ENCODE peak calls at places on chromosomes 5 and 9, in ten cellular contexts. M is activated T-cell treated with anti-CD3 and anti-CD28 coated beads, Interleukin-2, amount 50 U/mL, for 4 hours; S is stimulated activated CD4-positive, alpha-beta T cell treated with anti-CD3 and anti-CD28 coated beads, Interleukin-15, amount 100 ng/mL, for 24 hours; R is stimulated activated CD8-positive, alpha-beta memory T cell treated with anti-CD3 and anti-CD28 coated beads, Interleukin-4, amount 100 ng/mL, for 24 hours; F is psoas muscle; Z is WERI-Rb-1; W is memory B cell; U is Calu3; H is DMS 273 treated with DMSO at 0.1 percent for 48 hours; O is choroid plexus epithelial cell. E is an unnamed sample.

GRCh38 chr9:126009047-126009446 is 261.9 kb downstream of the PBX3 start:
- DNase-seq in O (peak), H (no peak), M (no peak), U (no peak), S (peak), Z (peak), F (no peak), R (no peak), W (no peak), E (no peak)

GRCh38 chr5:172173771-172174170 is 14.3 kb downstream of the STK10 start:
- DNase-seq in R (peak), S (peak), W (no peak), Z (no peak), O (peak), H (no peak), U (no peak), M (peak), F (no peak), E (peak)

GRCh38 chr5:154467655-154468354 is 10.2 kb downstream of the HAND1 start:
- DNase-seq in S (peak), R (peak), Z (peak), H (no peak), O (peak), F (peak), M (peak), U (peak), W (peak), E (peak)

GRCh38 chr5:143041972-143042770 is 272.0 kb downstream of the ARHGAP26 start:
- DNase-seq in M (no peak), R (no peak), Z (no peak), O (peak), U (no peak), H (peak), S (no peak), W (no peak), F (no peak), E (peak)

GRCh38 chr5:141647242-141647641 is 4.0 kb downstream of the FCHSD1 start:
- DNase-seq in R (no peak), O (no peak), F (no peak), W (no peak), U (no peak), H (no peak), Z (no peak), S (no peak), M (no peak), E (no peak)

GRCh38 chr9:89362647-89363310 is 44.5 kb downstream of the SECISBP2 start:
- DNase-seq in Z (no peak), F (no peak), O (no peak), W (no peak), M (no peak), S (no peak), R (no peak), U (no peak), H (no peak), E (no peak)

GRCh38 chr9:20300430-20301115 is 321.7 kb downstream of the MLLT3 start:
- DNase-seq in H (no peak), R (no peak), Z (no peak), S (no peak), W (no peak), M (no peak), U (no peak), O (no peak), F (no peak), E (no peak)

GRCh38 chr5:76622973-76623596 is at the start of gene F2RL2:
- DNase-seq in U (no peak), O (peak), F (no peak), H (no peak), M (no peak), W (no peak), R (no peak), S (no peak), Z (peak), E (peak)

GRCh38 chr9:124493794-124494479 is 13.3 kb downstream of the NR5A1 start:
- DNase-seq in S (no peak), Z (no peak), M (no peak), W (no peak), H (no peak), U (no peak), O (no peak), R (no peak), F (no peak), E (no peak)

GRCh38 chr5:68482199-68482598 is 266.6 kb downstream of the PIK3R1 start:
- DNase-seq in W (no peak), O (no peak), S (no peak), M (no peak), U (no peak), Z (peak), H (peak), R (no peak), F (no peak), E (no peak)

GRCh38 chr5:123089971-123090640 is 1.1 kb downstream of the PRDM6 start:
- DNase-seq in S (peak), H (no peak), F (peak), W (no peak), U (peak), M (no peak), O (peak), R (no peak), Z (peak), E (peak)

GRCh38 chr9:120441446-120442279 is 138.3 kb downstream of the CDK5RAP2 start:
- DNase-seq in M (no peak), W (no peak), F (no peak), H (no peak), Z (no peak), S (no peak), R (no peak), U (no peak), O (peak), E (no peak)

GRCh38 chr5:116922532-116922931 is 347.9 kb upstream of the SEMA6A start:
- DNase-seq in R (no peak), H (no peak), U (no peak), Z (no peak), W (no peak), S (no peak), O (no peak), F (no peak), M (no peak), E (no peak)

GRCh38 chr5:154740957-154741356 is 14.2 kb upstream of the LARP1 start:
- DNase-seq in R (no peak), Z (peak), S (no peak), F (peak), O (peak), W (no peak), M (no peak), H (peak), U (no peak), E (no peak)

GRCh38 chr5:71925608-71926091 is 181.6 kb upstream of the MAP1B start:
- DNase-seq in S (no peak), U (no peak), Z (no peak), H (no peak), F (no peak), W (no peak), R (no peak), M (no peak), O (peak), E (no peak)

GRCh38 chr9:129225815-129226214 is 47.8 kb upstream of the IER5L start:
- DNase-seq in O (peak), F (peak), U (peak), S (peak), R (peak), H (no peak), Z (no peak), M (peak), W (no peak), E (peak)

GRCh38 chr5:16721151-16722102 is 104.6 kb upstream of the RETREG1 start:
- DNase-seq in F (no peak), Z (no peak), W (no peak), H (no peak), M (no peak), O (peak), U (no peak), S (no peak), R (no peak), E (no peak)

GRCh38 chr9:118362596-118362995 is 658.4 kb downstream of the TLR4 start:
- DNase-seq in F (no peak), U (no peak), R (no peak), S (no peak), Z (no peak), M (no peak), H (no peak), O (no peak), W (no peak), E (no peak)

GRCh38 chr9:134943411-134943810 is 25.7 kb upstream of the FCN1 start:
- DNase-seq in W (no peak), H (no peak), O (no peak), F (no peak), R (no peak), S (no peak), U (no peak), Z (no peak), M (no peak), E (no peak)

GRCh38 chr9:21605489-21605931 is 123.4 kb upstream of the IFNE start:
- DNase-seq in Z (no peak), F (no peak), W (no peak), M (no peak), U (no peak), H (no peak), O (peak), R (no peak), S (no peak), E (peak)

GRCh38 chr5:67214036-67214435 is 17.4 kb upstream of the CD180 start:
- DNase-seq in U (no peak), O (peak), W (no peak), M (no peak), H (no peak), Z (no peak), S (no peak), R (no peak), F (no peak), E (no peak)

GRCh38 chr9:76415731-76416130 is 21.5 kb upstream of the RFK start:
- DNase-seq in H (no peak), M (no peak), F (no peak), W (no peak), O (peak), S (no peak), R (no peak), U (peak), Z (no peak), E (peak)

GRCh38 chr5:93607367-93608258 is 24.6 kb downstream of the NR2F1 start:
- DNase-seq in U (peak), W (no peak), S (no peak), O (peak), R (no peak), H (peak), Z (peak), F (no peak), M (no peak), E (peak)

GRCh38 chr5:73395274-73395673 is 53.3 kb downstream of the FOXD1 start:
- DNase-seq in M (no peak), R (no peak), U (no peak), F (no peak), S (no peak), Z (no peak), W (no peak), O (peak), H (no peak), E (no peak)

GRCh38 chr9:110933350-110934001 is 104.8 kb downstream of the LPAR1 start:
- DNase-seq in S (no peak), R (no peak), U (no peak), F (no peak), Z (no peak), O (peak), W (no peak), M (no peak), H (no peak), E (no peak)

GRCh38 chr5:122924203-122924602 is 78.8 kb downstream of the SNX24 start:
- DNase-seq in S (no peak), M (no peak), Z (no peak), R (no peak), U (no peak), W (no peak), H (no peak), O (no peak), F (no peak), E (no peak)

GRCh38 chr5:78162253-78162862 is 132.1 kb downstream of the AP3B1 start:
- DNase-seq in W (peak), H (peak), R (no peak), S (no peak), M (no peak), Z (peak), U (peak), F (no peak), O (peak), E (peak)

GRCh38 chr9:106039151-106039935 is 345.0 kb downstream of the TMEM38B start:
- DNase-seq in O (no peak), R (no peak), M (no peak), S (no peak), H (no peak), F (no peak), W (no peak), Z (no peak), U (no peak), E (no peak)

GRCh38 chr5:54869691-54870090 is 115.7 kb downstream of the ESM1 start:
- DNase-seq in F (no peak), W (no peak), O (no peak), H (no peak), S (no peak), R (no peak), M (no peak), U (no peak), Z (no peak), E (no peak)